ENCODE peak calls at places on chromosomes 6 and 20, in seven cellular contexts. One of them, this sample, is unnamed.
A peak's percentile ranks its signal among the peaks of the same experiment; 100 is the strongest.

GRCh38 chr6:35473075-35473848 is 5.1 kb downstream of the RPL10A start:
- DNase-seq in NCI-H510A treated with DMSO at 0.1 percent for 48 hours: no peak
- DNase-seq in EL: peak; percentile 33
- DNase-seq in mesendoderm: peak; percentile 54
- DNase-seq in T-helper 9 cell: no peak
- DNase-seq in brain microvascular endothelial cell: no peak
- DNase-seq in H54: no peak
- DNase-seq in this sample: no peak

GRCh38 chr20:23126281-23127061 is 40.3 kb upstream of the CD93 start:
- DNase-seq in NCI-H510A treated with DMSO at 0.1 percent for 48 hours: no peak
- DNase-seq in EL: no peak
- DNase-seq in mesendoderm: no peak
- DNase-seq in T-helper 9 cell: no peak
- DNase-seq in brain microvascular endothelial cell: no peak
- DNase-seq in H54: no peak
- DNase-seq in this sample: no peak

GRCh38 chr6:144939926-144940325 is 654.8 kb downstream of the UTRN start:
- DNase-seq in NCI-H510A treated with DMSO at 0.1 percent for 48 hours: no peak
- DNase-seq in EL: peak; percentile 18
- DNase-seq in mesendoderm: no peak
- DNase-seq in T-helper 9 cell: no peak
- DNase-seq in brain microvascular endothelial cell: peak; percentile 20
- DNase-seq in H54: no peak
- DNase-seq in this sample: no peak

GRCh38 chr6:143803769-143804540 is 39.2 kb upstream of the LTV1 start:
- DNase-seq in NCI-H510A treated with DMSO at 0.1 percent for 48 hours: no peak
- DNase-seq in EL: no peak
- DNase-seq in mesendoderm: peak; percentile 82
- DNase-seq in T-helper 9 cell: no peak
- DNase-seq in brain microvascular endothelial cell: no peak
- DNase-seq in H54: no peak
- DNase-seq in this sample: no peak

GRCh38 chr6:31620586-31621319 is at the start of gene PRRC2A:
- DNase-seq in NCI-H510A treated with DMSO at 0.1 percent for 48 hours: peak; percentile 87
- DNase-seq in EL: peak; percentile 81
- DNase-seq in mesendoderm: peak; percentile 89
- DNase-seq in T-helper 9 cell: no peak
- DNase-seq in brain microvascular endothelial cell: peak; percentile 46
- DNase-seq in H54: peak; percentile 81
- DNase-seq in this sample: peak; percentile 84

GRCh38 chr6:109743739-109744138 is 52.6 kb downstream of the FIG4 start:
- DNase-seq in NCI-H510A treated with DMSO at 0.1 percent for 48 hours: no peak
- DNase-seq in EL: peak; percentile 82
- DNase-seq in mesendoderm: no peak
- DNase-seq in T-helper 9 cell: no peak
- DNase-seq in brain microvascular endothelial cell: peak; percentile 85
- DNase-seq in H54: peak; percentile 22
- DNase-seq in this sample: no peak

GRCh38 chr20:36717657-36718056 is 28.2 kb downstream of the NDRG3 start:
- DNase-seq in NCI-H510A treated with DMSO at 0.1 percent for 48 hours: no peak
- DNase-seq in EL: no peak
- DNase-seq in mesendoderm: peak; percentile 58
- DNase-seq in T-helper 9 cell: no peak
- DNase-seq in brain microvascular endothelial cell: no peak
- DNase-seq in H54: no peak
- DNase-seq in this sample: no peak

GRCh38 chr20:51703446-51704287 is 64.5 kb downstream of the ATP9A start:
- DNase-seq in NCI-H510A treated with DMSO at 0.1 percent for 48 hours: no peak
- DNase-seq in EL: no peak
- DNase-seq in mesendoderm: no peak
- DNase-seq in T-helper 9 cell: no peak
- DNase-seq in brain microvascular endothelial cell: no peak
- DNase-seq in H54: no peak
- DNase-seq in this sample: no peak

GRCh38 chr20:36252511-36252910 is 16.2 kb downstream of the AAR2 start:
- DNase-seq in NCI-H510A treated with DMSO at 0.1 percent for 48 hours: no peak
- DNase-seq in EL: no peak
- DNase-seq in mesendoderm: no peak
- DNase-seq in T-helper 9 cell: no peak
- DNase-seq in brain microvascular endothelial cell: no peak
- DNase-seq in H54: no peak
- DNase-seq in this sample: no peak

GRCh38 chr6:17281100-17281496 is at the start of gene RBM24:
- DNase-seq in NCI-H510A treated with DMSO at 0.1 percent for 48 hours: no peak
- DNase-seq in EL: peak; percentile 84
- DNase-seq in mesendoderm: peak; percentile 89
- DNase-seq in T-helper 9 cell: no peak
- DNase-seq in brain microvascular endothelial cell: peak; percentile 64
- DNase-seq in H54: peak; percentile 48
- DNase-seq in this sample: peak; percentile 26

GRCh38 chr6:161549977-161550655 is 276.3 kb upstream of the AGPAT4 start:
- DNase-seq in NCI-H510A treated with DMSO at 0.1 percent for 48 hours: peak; percentile 35
- DNase-seq in EL: no peak
- DNase-seq in mesendoderm: peak; percentile 60
- DNase-seq in T-helper 9 cell: no peak
- DNase-seq in brain microvascular endothelial cell: peak; percentile 2
- DNase-seq in H54: peak; percentile 3
- DNase-seq in this sample: peak; percentile 42

GRCh38 chr20:37954626-37955025 is 51.7 kb downstream of the VSTM2L start:
- DNase-seq in NCI-H510A treated with DMSO at 0.1 percent for 48 hours: no peak
- DNase-seq in EL: no peak
- DNase-seq in mesendoderm: no peak
- DNase-seq in T-helper 9 cell: no peak
- DNase-seq in brain microvascular endothelial cell: no peak
- DNase-seq in H54: no peak
- DNase-seq in this sample: no peak

GRCh38 chr20:46352370-46352938 is 44.2 kb upstream of the CDH22 start:
- DNase-seq in NCI-H510A treated with DMSO at 0.1 percent for 48 hours: no peak
- DNase-seq in EL: no peak
- DNase-seq in mesendoderm: no peak
- DNase-seq in T-helper 9 cell: no peak
- DNase-seq in brain microvascular endothelial cell: no peak
- DNase-seq in H54: no peak
- DNase-seq in this sample: no peak

GRCh38 chr6:93900142-93900541 is 480.8 kb upstream of the EPHA7 start:
- DNase-seq in NCI-H510A treated with DMSO at 0.1 percent for 48 hours: no peak
- DNase-seq in EL: no peak
- DNase-seq in mesendoderm: no peak
- DNase-seq in T-helper 9 cell: no peak
- DNase-seq in brain microvascular endothelial cell: no peak
- DNase-seq in H54: no peak
- DNase-seq in this sample: no peak